ENCODE peak calls at places on chromosomes 4 and X, in five cellular contexts. X is Caco-2, N is astrocyte of the spinal cord, P is heart right ventricle, I is foreskin fibroblast. M is an unnamed sample.

GRCh38 chrX:41822917-41823316 is 98.9 kb downstream of the GPR82 start:
- DNase-seq in X (peak), N (no peak), P (no peak), I (no peak), M (no peak)

GRCh38 chrX:19912-20571 is 261.1 kb upstream of the PLCXD1 start:
- DNase-seq in X (no peak), N (peak), P (no peak), I (peak), M (no peak)

GRCh38 chr4:125688841-125689240 is 374.1 kb downstream of the FAT4 start:
- DNase-seq in X (no peak), N (no peak), P (no peak), I (no peak), M (no peak)

GRCh38 chr4:173119818-173120217 is 48.8 kb upstream of the GALNT7 start:
- DNase-seq in X (no peak), N (no peak), P (no peak), I (no peak), M (no peak)

GRCh38 chr4:151692821-151693504 is 67.8 kb downstream of the GATB start:
- DNase-seq in X (no peak), N (no peak), P (no peak), I (no peak), M (no peak)

GRCh38 chr4:120096508-120097297 is 30.1 kb upstream of the MAD2L1 start:
- DNase-seq in X (no peak), N (no peak), P (no peak), I (peak), M (no peak)

GRCh38 chr4:1410491-1411325 is 4.5 kb upstream of the NKX1-1 start:
- DNase-seq in X (no peak), N (peak), P (peak), I (no peak), M (no peak)

GRCh38 chr4:124640037-124640730 is 72.3 kb downstream of the ANKRD50 start:
- DNase-seq in X (no peak), N (peak), P (no peak), I (peak), M (no peak)

GRCh38 chr4:52894408-52894807 is 32.3 kb downstream of the RASL11B start:
- DNase-seq in X (no peak), N (peak), P (no peak), I (no peak), M (no peak)

GRCh38 chrX:14095702-14096101 is 66.0 kb upstream of the GEMIN8 start:
- DNase-seq in X (peak), N (peak), P (peak), I (peak), M (peak)

GRCh38 chr4:119165767-119166166 is 30.1 kb downstream of the MYOZ2 start:
- DNase-seq in X (no peak), N (no peak), P (no peak), I (no peak), M (no peak)

GRCh38 chr4:39045791-39046221 is 13.6 kb upstream of the TMEM156 start:
- DNase-seq in X (no peak), N (peak), P (no peak), I (no peak), M (no peak)

GRCh38 chr4:86033171-86033570 is 326.7 kb downstream of the MAPK10 start:
- DNase-seq in X (no peak), N (peak), P (peak), I (peak), M (no peak)

GRCh38 chr4:26420438-26420837 is 69.8 kb downstream of the CCKAR start:
- DNase-seq in X (no peak), N (peak), P (no peak), I (no peak), M (no peak)

GRCh38 chr4:147407261-147408045 is 73.4 kb upstream of the EDNRA start:
- DNase-seq in X (no peak), N (peak), P (peak), I (no peak), M (no peak)

GRCh38 chr4:136012250-136012649 is 1520.0 kb downstream of the PCDH18 start:
- DNase-seq in X (no peak), N (peak), P (no peak), I (peak), M (no peak)

GRCh38 chr4:3355266-3355748 is 62.5 kb downstream of the RGS12 start:
- DNase-seq in X (no peak), N (no peak), P (no peak), I (no peak), M (no peak)

GRCh38 chr4:3826247-3827172 is 60.3 kb downstream of the ADRA2C start:
- DNase-seq in X (no peak), N (no peak), P (no peak), I (no peak), M (no peak)

GRCh38 chr4:168850016-168850415 is 160.0 kb downstream of the CBR4 start:
- DNase-seq in X (no peak), N (no peak), P (no peak), I (no peak), M (no peak)

GRCh38 chr4:3112241-3112978 is 37.9 kb downstream of the HTT start:
- DNase-seq in X (no peak), N (no peak), P (no peak), I (no peak), M (no peak)

GRCh38 chr4:174600391-174600790 is 78.1 kb upstream of the HPGD start:
- DNase-seq in X (no peak), N (no peak), P (no peak), I (no peak), M (no peak)

GRCh38 chrX:75273483-75273882 is 402 bp upstream of the UPRT start:
- DNase-seq in X (peak), N (no peak), P (no peak), I (no peak), M (no peak)

GRCh38 chr4:106301393-106302084 is 14.5 kb downstream of the TBCK start:
- DNase-seq in X (no peak), N (no peak), P (no peak), I (no peak), M (no peak)

DNA sequence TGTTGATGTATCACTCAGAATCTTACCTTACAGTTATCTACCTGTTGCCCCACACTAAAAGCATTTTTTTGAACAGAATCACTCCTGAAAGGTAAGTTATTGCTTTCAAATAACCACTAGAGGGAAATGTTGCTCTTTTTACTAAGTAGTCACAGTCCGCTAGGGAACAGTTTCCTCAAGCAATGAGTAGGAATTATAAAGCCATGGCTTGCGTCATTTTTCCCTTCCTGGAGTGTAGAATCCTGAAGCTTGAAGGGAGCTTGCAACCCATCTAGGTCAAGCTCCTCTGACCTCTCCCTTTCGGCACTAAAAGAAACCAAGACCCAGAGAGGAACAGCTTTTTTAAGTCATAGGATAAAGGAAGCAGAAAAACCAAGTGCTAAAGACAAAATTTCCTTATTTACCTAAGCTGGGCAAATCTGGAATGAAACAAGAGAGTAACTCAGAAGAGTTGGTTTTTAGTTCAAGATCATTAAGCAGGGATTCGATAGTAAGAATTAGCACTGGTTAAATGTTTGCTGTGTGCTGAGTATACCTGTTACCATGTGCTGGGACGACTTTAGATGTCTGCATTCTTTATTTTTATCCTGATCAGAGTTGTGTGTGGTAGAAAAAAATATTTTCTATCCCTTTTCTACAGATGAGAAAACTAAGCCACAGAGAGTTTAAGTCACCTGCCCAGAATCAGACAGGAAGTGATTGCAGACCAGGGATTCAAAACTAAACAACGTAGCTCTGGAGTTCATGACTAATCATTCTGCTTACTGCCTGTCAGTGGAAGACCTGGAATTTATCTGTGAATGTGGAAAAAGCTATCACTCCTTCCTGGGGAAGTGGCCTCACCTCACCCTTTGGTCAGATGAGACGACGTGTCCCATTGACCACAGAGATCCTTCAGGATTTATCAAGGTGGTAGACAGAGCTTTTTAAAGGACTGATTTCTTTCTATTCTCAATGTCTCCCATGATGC is 631.5 kb downstream of the RAB28 start:
- DNase-seq in X (no peak), N (peak), P (no peak), I (peak), M (peak)
- TF ChIP-seq CTCF in X (peak), N (peak), P (peak), I (peak), M (peak)

GRCh38 chrX:93259029-93259428 is 414.3 kb downstream of the NAP1L3 start:
- DNase-seq in X (no peak), N (no peak), P (no peak), I (no peak), M (no peak)
- H3K4me3 ChIP-seq in X (no peak), N (no peak), P (no peak), I (no peak), M (no peak)

DNA sequence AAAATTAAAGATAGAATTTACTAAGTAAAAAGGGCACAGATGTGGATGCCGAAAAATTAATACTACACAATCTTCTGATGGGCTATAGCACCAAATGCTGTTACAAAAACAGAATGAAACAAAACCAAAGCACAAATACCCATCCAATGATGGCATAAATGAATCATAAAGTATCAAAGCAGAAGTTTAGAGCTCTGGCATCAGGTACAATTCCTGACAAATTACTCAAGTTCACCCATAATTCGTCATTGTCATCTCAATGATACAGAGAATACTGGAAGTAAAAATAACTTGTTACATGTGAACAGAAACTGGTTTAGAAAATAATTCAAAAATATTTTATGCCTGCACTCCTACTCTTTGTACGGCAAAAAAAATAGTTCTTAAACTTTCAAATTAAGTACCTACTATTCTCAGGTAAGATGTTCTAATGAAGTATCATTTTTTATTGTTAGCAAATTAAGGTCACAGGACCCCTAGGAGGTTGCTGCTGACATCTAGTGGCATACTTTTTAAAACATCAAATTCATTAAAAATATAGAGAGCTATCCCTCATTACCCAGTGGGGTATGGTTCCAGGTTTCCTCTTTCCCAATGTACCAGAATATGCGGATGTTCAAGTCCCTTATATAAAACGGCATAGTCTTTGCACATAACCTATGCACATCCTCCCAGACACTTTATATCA is 126.1 kb downstream of the INPP4B start:
- DNase-seq in X (no peak), N (peak), P (no peak), I (peak), M (no peak)
- TF ChIP-seq CTCF in X (peak), N (peak), P (peak), I (peak), M (peak)

GRCh38 chr4:24722026-24722568 is 73.3 kb upstream of the SOD3 start:
- DNase-seq in X (no peak), N (no peak), P (no peak), I (no peak), M (no peak)

GRCh38 chr4:24719615-24720014 is 75.8 kb upstream of the SOD3 start:
- DNase-seq in X (no peak), N (no peak), P (no peak), I (no peak), M (no peak)

GRCh38 chr4:24720979-24721378 is 74.4 kb upstream of the SOD3 start:
- DNase-seq in X (no peak), N (no peak), P (no peak), I (no peak), M (no peak)
- H3K4me3 ChIP-seq in X (no peak), N (no peak), P (no peak), I (no peak), M (no peak)

DNA sequence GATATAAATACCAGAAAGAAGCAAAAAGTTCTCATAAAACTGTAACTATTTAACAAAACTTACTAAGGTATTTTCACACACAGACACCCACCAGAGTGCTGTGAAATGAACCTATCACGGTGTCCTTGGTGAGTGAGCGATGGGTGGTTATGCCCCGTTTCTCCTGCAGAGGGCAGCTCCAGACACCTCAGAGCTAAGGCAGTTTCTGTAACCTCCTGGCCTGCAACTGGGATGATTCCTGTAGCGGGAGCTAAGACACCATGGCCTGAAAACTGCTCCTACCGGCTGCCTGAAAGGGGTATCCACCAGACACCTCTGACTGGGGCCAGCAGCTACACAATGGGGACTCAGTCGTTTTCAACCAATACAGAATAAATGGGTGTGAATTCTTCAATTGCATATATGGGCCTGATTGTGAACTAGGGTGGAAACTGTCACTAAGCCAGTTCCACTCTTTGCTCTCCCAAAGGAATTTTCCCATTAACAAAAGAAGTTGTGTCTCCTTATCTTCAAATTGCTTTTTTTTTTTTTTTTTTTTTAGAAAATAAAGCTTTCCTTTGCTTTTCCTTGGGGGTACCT is 2375.8 kb upstream of the TENM3 start:
- DNase-seq in X (peak), N (peak), P (peak), I (no peak), M (peak)
- TF ChIP-seq CTCF in X (peak), N (peak), P (peak), I (peak), M (peak)

M was measured in LNCaP clone FGC.